ENCODE peak calls at places on chromosomes 4 and X, in five cellular contexts. One of them, this sample, is unnamed.

GRCh38 chr4:123352240-123352945 is 44.2 kb upstream of the SPRY1 start:
- DNase-seq in SK-N-SH: no peak
- DNase-seq in CD8-positive, alpha-beta T cell: no peak
- DNase-seq in aorta: no peak
- DNase-seq in neural progenitor cell: no peak
- DNase-seq in this sample: no peak

GRCh38 chr4:167715176-167715575 is 377.2 kb upstream of the ANXA10 start:
- DNase-seq in aorta: no peak
- DNase-seq in CD8-positive, alpha-beta T cell: no peak
- DNase-seq in neural progenitor cell: no peak
- DNase-seq in SK-N-SH: no peak
- DNase-seq in this sample: no peak

GRCh38 chr4:180898305-180898704 is 1344.9 kb upstream of the TENM3 start:
- DNase-seq in CD8-positive, alpha-beta T cell: no peak
- DNase-seq in SK-N-SH: no peak
- DNase-seq in aorta: no peak
- DNase-seq in neural progenitor cell: no peak
- DNase-seq in this sample: no peak

GRCh38 chr4:122591196-122591595 is 29.7 kb downstream of the IL21 start:
- DNase-seq in aorta: no peak
- DNase-seq in SK-N-SH: no peak
- DNase-seq in CD8-positive, alpha-beta T cell: no peak
- DNase-seq in neural progenitor cell: no peak
- DNase-seq in this sample: no peak

GRCh38 chrX:41561045-41561444 is 113.9 kb downstream of the NYX start:
- DNase-seq in CD8-positive, alpha-beta T cell: peak; percentile 4
- DNase-seq in aorta: peak; percentile 42
- DNase-seq in neural progenitor cell: no peak
- DNase-seq in SK-N-SH: no peak
- DNase-seq in this sample: no peak

GRCh38 chrX:1537031-1537715 is at the start of gene P2RY8:
- DNase-seq in SK-N-SH: no peak
- DNase-seq in CD8-positive, alpha-beta T cell: peak; percentile 74
- DNase-seq in aorta: peak; percentile 86
- DNase-seq in neural progenitor cell: no peak
- DNase-seq in this sample: no peak

GRCh38 chrX:80138938-80139337 is 124.4 kb downstream of the TBX22 start:
- DNase-seq in neural progenitor cell: no peak
- DNase-seq in aorta: no peak
- DNase-seq in SK-N-SH: no peak
- DNase-seq in CD8-positive, alpha-beta T cell: no peak
- DNase-seq in this sample: no peak

GRCh38 chrX:29229802-29230201 is 642.6 kb downstream of the IL1RAPL1 start:
- DNase-seq in neural progenitor cell: no peak
- DNase-seq in CD8-positive, alpha-beta T cell: no peak
- DNase-seq in aorta: no peak
- DNase-seq in SK-N-SH: no peak
- DNase-seq in this sample: peak; percentile 10

GRCh38 chr4:99806545-99806944 is 10.1 kb upstream of the DAPP1 start:
- DNase-seq in CD8-positive, alpha-beta T cell: no peak
- DNase-seq in SK-N-SH: no peak
- DNase-seq in neural progenitor cell: peak; percentile 16
- DNase-seq in aorta: no peak
- DNase-seq in this sample: no peak

GRCh38 chr4:113901994-113902787 is 77.3 kb downstream of the ARSJ start:
- DNase-seq in CD8-positive, alpha-beta T cell: peak; percentile 52
- DNase-seq in SK-N-SH: no peak
- DNase-seq in neural progenitor cell: no peak
- DNase-seq in aorta: no peak
- DNase-seq in this sample: no peak

DNA sequence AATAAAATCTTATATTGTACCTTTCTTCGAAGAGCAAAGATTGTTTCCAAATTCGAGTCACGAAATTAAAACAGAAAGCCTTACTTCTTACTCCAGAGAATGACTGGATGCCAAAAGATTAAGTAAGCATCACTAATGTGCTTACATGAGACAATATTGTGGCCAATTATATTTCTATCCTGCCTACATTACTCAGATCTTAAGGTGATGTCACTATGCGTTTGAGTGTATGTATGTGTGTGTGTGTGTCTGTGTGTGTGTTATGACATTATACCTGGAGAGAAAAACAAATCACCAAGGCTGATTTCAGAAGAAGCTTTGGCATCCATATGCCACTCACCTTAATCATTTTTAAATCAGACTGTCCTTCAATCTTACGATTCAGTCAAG is 556.3 kb downstream of the PPARGC1A start:
- DNase-seq in CD8-positive, alpha-beta T cell: no peak
- DNase-seq in aorta: no peak
- DNase-seq in neural progenitor cell: no peak
- DNase-seq in SK-N-SH: no peak
- DNase-seq in this sample: no peak
- H3K4me1 ChIP-seq in CD8-positive, alpha-beta T cell: peaks cover 27% of the 10 kb centered on the region
- H3K4me1 ChIP-seq in aorta: no peaks in the 10 kb centered on the region
- H3K4me1 ChIP-seq in neural progenitor cell: peaks cover 15% of the 10 kb centered on the region
- H3K4me1 ChIP-seq in SK-N-SH: no peaks in the 10 kb centered on the region
- H3K4me1 ChIP-seq in this sample: no peaks in the 10 kb centered on the region

GRCh38 chr4:108160741-108161352 is 7.9 kb downstream of the LEF1 start:
- DNase-seq in neural progenitor cell: no peak
- DNase-seq in CD8-positive, alpha-beta T cell: no peak
- DNase-seq in SK-N-SH: no peak
- DNase-seq in aorta: no peak
- DNase-seq in this sample: no peak
- H3K36me3 ChIP-seq in neural progenitor cell: no peaks in the 10 kb centered on the region
- H3K36me3 ChIP-seq in CD8-positive, alpha-beta T cell: peaks cover 29% of the 10 kb centered on the region
- H3K36me3 ChIP-seq in SK-N-SH: no peaks in the 10 kb centered on the region
- H3K36me3 ChIP-seq in aorta: no peaks in the 10 kb centered on the region
- H3K36me3 ChIP-seq in this sample: no peaks in the 10 kb centered on the region

GRCh38 chr4:169251291-169252235 is 19.2 kb downstream of the SH3RF1 start:
- DNase-seq in CD8-positive, alpha-beta T cell: no peak
- DNase-seq in SK-N-SH: no peak
- DNase-seq in aorta: no peak
- DNase-seq in neural progenitor cell: peak; percentile 55
- DNase-seq in this sample: peak; percentile 87
- H3K4me1 ChIP-seq in CD8-positive, alpha-beta T cell: no peaks in the 10 kb centered on the region
- H3K4me1 ChIP-seq in SK-N-SH: peaks cover 36% of the 10 kb centered on the region
- H3K4me1 ChIP-seq in aorta: peaks cover 15% of the 10 kb centered on the region
- H3K4me1 ChIP-seq in neural progenitor cell: peaks cover 32% of the 10 kb centered on the region
- H3K4me1 ChIP-seq in this sample: peaks cover 39% of the 10 kb centered on the region

GRCh38 chr4:761739-762138 is 56.1 kb downstream of the PCGF3 start:
- DNase-seq in SK-N-SH: no peak
- DNase-seq in neural progenitor cell: no peak
- DNase-seq in CD8-positive, alpha-beta T cell: no peak
- DNase-seq in aorta: no peak
- DNase-seq in this sample: no peak
- H3K36me3 ChIP-seq in SK-N-SH: peaks cover 56% of the 10 kb centered on the region
- H3K36me3 ChIP-seq in neural progenitor cell: peaks cover 7% of the 10 kb centered on the region
- H3K36me3 ChIP-seq in CD8-positive, alpha-beta T cell: peaks cover 4% of the 10 kb centered on the region
- H3K36me3 ChIP-seq in aorta: peaks cover 10% of the 10 kb centered on the region
- H3K36me3 ChIP-seq in this sample: peaks cover 62% of the 10 kb centered on the region